ENCODE peak calls at places on chromosomes 6 and 20, in ten cellular contexts. T is A549; Z is SK-N-SH; H is HCEC 1CT; O is T-cell; G is stimulated activated naive CD8-positive, alpha-beta T cell treated with anti-CD3 and anti-CD28 coated beads, Interleukin-15, Interleukin-2, amounts not matched to agents 100 U/mL and 50 U/mL, for 24 hours; I is NCI-H510A; E is effector CD4-positive, alpha-beta T cell; J is stimulated activated CD8-positive, alpha-beta memory T cell treated with anti-CD3 and anti-CD28 coated beads, Interleukin-4, amount 100 ng/mL, for 1 hour; V is choroid plexus epithelial cell. M is an unnamed sample.
A peak's percentile ranks its signal among the peaks of the same experiment; 100 is the strongest.

GRCh38 chr20:48075591-48076174 is 290.4 kb upstream of the SULF2 start:
- DNase-seq in T (no peak), E (no peak), O (no peak), J (no peak), I (no peak), G (no peak), Z (peak; percentile 54), V (no peak), H (no peak), M (no peak)

GRCh38 chr20:35461620-35462019 is 6.2 kb downstream of the CEP250 start:
- DNase-seq in H (no peak), J (no peak), G (no peak), V (peak; percentile 22), Z (no peak), O (no peak), I (peak; percentile 41), E (no peak), T (no peak), M (no peak)

GRCh38 chr20:9532069-9532809 is 17.8 kb downstream of the LAMP5 start:
- DNase-seq in T (no peak), V (no peak), G (no peak), E (no peak), I (no peak), Z (peak; percentile 70), J (no peak), H (no peak), O (no peak), M (no peak)

GRCh38 chr6:63799313-63799712 is 163.7 kb downstream of the PHF3 start:
- DNase-seq in H (no peak), Z (no peak), I (no peak), V (no peak), T (no peak), J (no peak), O (no peak), E (no peak), G (no peak), M (no peak)

GRCh38 chr6:165096868-165097267 is 212.5 kb downstream of the C6orf118 start:
- DNase-seq in V (no peak), G (no peak), E (no peak), O (no peak), T (no peak), I (no peak), H (peak; percentile 17), J (no peak), Z (no peak), M (peak; percentile 32)

GRCh38 chr6:158972241-158973233 is 27.5 kb downstream of the RSPH3 start:
- DNase-seq in O (no peak), Z (peak; percentile 47), G (no peak), H (peak; percentile 51), E (no peak), I (no peak), T (peak; percentile 21), V (peak; percentile 78), J (no peak), M (peak; percentile 58)

GRCh38 chr6:109082178-109082577 is 12.5 kb downstream of the SESN1 start:
- DNase-seq in J (no peak), G (no peak), Z (no peak), O (no peak), V (peak; percentile 40), I (no peak), E (no peak), T (no peak), H (peak; percentile 89), M (peak; percentile 10)

GRCh38 chr6:154842828-154843227 is 109.6 kb downstream of the SCAF8 start:
- DNase-seq in V (no peak), H (no peak), T (no peak), Z (peak; percentile 14), I (no peak), E (no peak), G (no peak), J (no peak), O (no peak), M (no peak)

GRCh38 chr6:149925253-149925973 is 2.5 kb upstream of the RAET1G start:
- DNase-seq in T (no peak), J (no peak), G (no peak), I (no peak), V (peak; percentile 54), O (no peak), E (no peak), H (no peak), Z (peak; percentile 44), M (peak; percentile 45)

GRCh38 chr6:119119989-119120388 is 41.5 kb upstream of the FAM184A start:
- DNase-seq in I (no peak), T (no peak), O (no peak), E (no peak), V (peak; percentile 88), Z (no peak), G (no peak), J (no peak), H (peak; percentile 91), M (peak; percentile 35)

GRCh38 chr6:87661503-87661902 is 40.5 kb downstream of the AKIRIN2 start:
- DNase-seq in I (no peak), Z (no peak), G (no peak), V (peak; percentile 39), O (no peak), J (no peak), E (no peak), H (no peak), T (no peak), M (peak; percentile 20)

GRCh38 chr6:41426888-41427641 is 91.7 kb downstream of the NCR2 start:
- DNase-seq in Z (no peak), T (no peak), J (no peak), V (no peak), H (no peak), E (no peak), I (no peak), O (no peak), G (no peak), M (no peak)

GRCh38 chr20:17473662-17474061 is 57.5 kb downstream of the BFSP1 start:
- DNase-seq in O (no peak), I (no peak), H (no peak), J (no peak), G (no peak), T (no peak), V (no peak), Z (peak; percentile 45), E (no peak), M (no peak)

GRCh38 chr6:44397424-44398169 is 10.1 kb downstream of the CDC5L start:
- DNase-seq in I (no peak), E (no peak), O (no peak), T (no peak), H (no peak), V (no peak), J (no peak), G (no peak), Z (peak; percentile 64), M (no peak)

GRCh38 chr6:24827162-24827561 is 28.4 kb upstream of the ARMH2 start:
- DNase-seq in H (no peak), J (no peak), V (no peak), G (no peak), T (no peak), I (no peak), E (no peak), O (no peak), Z (peak; percentile 16), M (no peak)

GRCh38 chr20:50333856-50334255 is 143.2 kb downstream of the CEBPB start:
- DNase-seq in H (peak; percentile 94), Z (no peak), G (no peak), O (no peak), J (no peak), I (no peak), E (no peak), T (no peak), V (peak; percentile 86), M (no peak)

M was measured in GM03348.